ENCODE peak calls at places on chromosome 5, in five cellular contexts. N is transverse colon, I is uterus, B is right lobe of liver, R is NB4. P is an unnamed sample.

GRCh38 chr5:56640763-56641406 is 174.5 kb upstream of the MAP3K1 start:
- DNase-seq in N (peak; percentile 56), I (no peak), B (peak; percentile 33), R (peak; percentile 68), P (peak; percentile 14)

GRCh38 chr5:78345485-78345884 is 14.9 kb upstream of the SCAMP1 start:
- DNase-seq in N (no peak), I (no peak), B (no peak), R (no peak), P (no peak)

GRCh38 chr5:24788829-24789509 is 144.2 kb upstream of the CDH10 start:
- DNase-seq in N (no peak), I (no peak), B (no peak), R (no peak), P (no peak)

GRCh38 chr5:74232281-74232680 is 408.2 kb downstream of the ENC1 start:
- DNase-seq in N (no peak), I (no peak), B (no peak), R (no peak), P (no peak)

GRCh38 chr5:96919754-96920197 is 16.1 kb upstream of the LNPEP start:
- DNase-seq in N (no peak), I (no peak), B (no peak), R (no peak), P (no peak)

GRCh38 chr5:137283801-137284200 is 215.3 kb downstream of the SPOCK1 start:
- DNase-seq in N (no peak), I (no peak), B (no peak), R (no peak), P (no peak)

GRCh38 chr5:159047081-159047480 is 52.6 kb downstream of the EBF1 start:
- DNase-seq in N (no peak), I (no peak), B (no peak), R (no peak), P (no peak)

GRCh38 chr5:132257131-132258101 is at the start of gene PDLIM4:
- DNase-seq in N (peak; percentile 25), I (peak; percentile 78), B (no peak), R (no peak), P (peak; percentile 5)

GRCh38 chr5:146007270-146007669 is 70.9 kb downstream of the SH3RF2 start:
- DNase-seq in N (no peak), I (no peak), B (no peak), R (peak; percentile 60), P (peak; percentile 30)

GRCh38 chr5:65203746-65204145 is 278.0 kb downstream of the ADAMTS6 start:
- DNase-seq in N (no peak), I (no peak), B (no peak), R (no peak), P (no peak)

GRCh38 chr5:180519098-180519497 is 24.9 kb downstream of the CNOT6 start:
- DNase-seq in N (no peak), I (no peak), B (no peak), R (peak; percentile 87), P (no peak)

GRCh38 chr5:11540112-11540511 is 364.1 kb downstream of the CTNND2 start:
- DNase-seq in N (no peak), I (no peak), B (no peak), R (no peak), P (no peak)

GRCh38 chr5:137902389-137903133 is 13.3 kb downstream of the PKD2L2 start:
- DNase-seq in N (no peak), I (no peak), B (no peak), R (no peak), P (no peak)

GRCh38 chr5:1909346-1909985 is 26.7 kb upstream of the IRX4 start:
- DNase-seq in N (peak; percentile 5), I (no peak), B (no peak), R (no peak), P (no peak)

DNA sequence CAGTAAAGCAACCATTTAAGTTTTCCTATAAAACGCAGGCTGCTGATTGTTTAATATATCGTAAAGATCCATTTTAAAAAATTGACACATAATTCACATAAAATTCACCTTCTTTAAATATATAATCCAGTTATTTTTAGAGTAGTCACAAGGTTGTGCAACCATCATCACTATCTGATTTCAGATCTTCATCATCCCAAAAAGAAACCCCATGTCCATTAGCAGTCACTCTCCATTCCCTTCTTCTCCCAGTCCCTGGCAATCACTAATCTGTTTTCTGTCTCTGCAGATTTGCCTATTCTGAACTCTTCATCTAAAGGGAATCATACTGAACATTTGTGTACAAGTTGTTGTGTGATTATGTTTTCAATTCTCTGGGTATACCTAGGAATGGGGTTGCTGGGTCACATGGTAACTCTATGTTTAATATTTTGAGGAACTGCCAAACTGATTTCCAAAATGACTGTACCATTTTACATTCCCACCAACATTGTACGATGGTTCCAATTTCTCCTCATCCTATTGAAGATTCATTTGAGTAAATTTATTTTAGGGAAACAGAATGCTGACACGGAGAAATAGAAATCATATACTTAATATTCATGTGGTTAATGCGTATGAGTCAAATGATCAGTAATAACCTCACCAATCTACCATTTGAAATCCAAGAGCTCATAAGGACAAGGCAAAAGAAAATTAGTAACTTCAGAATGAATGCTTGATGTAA is 57.8 kb upstream of the PLPP1 start:
- DNase-seq in N (no peak), I (no peak), B (no peak), R (no peak), P (no peak)
- TF ChIP-seq POLR2A in N (no peak), I (no peak), B (no peak), R (no peak), P (no peak)

DNA sequence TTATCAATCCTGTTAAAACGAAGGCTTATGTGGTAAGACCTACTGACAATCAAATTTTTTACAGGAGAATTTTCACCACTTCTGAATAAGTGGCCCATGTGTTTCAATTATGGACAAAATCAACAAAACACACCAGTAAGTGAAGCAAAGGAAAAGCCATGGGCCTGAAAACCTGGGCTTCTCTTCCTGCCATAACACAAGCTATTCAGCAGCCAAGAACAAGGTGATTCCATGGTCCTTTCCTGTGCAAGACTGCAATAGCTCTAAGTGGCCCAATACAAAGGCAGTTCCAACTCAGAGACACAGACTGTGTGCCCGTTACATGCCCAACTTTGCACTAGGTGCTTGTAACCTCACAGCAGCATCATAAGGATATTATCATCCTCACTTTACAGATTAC is 168.5 kb downstream of the EPB41L4A start:
- DNase-seq in N (no peak), I (no peak), B (no peak), R (no peak), P (no peak)
- TF ChIP-seq POLR2A in N (no peak), I (no peak), B (no peak), R (no peak), P (no peak)

DNA sequence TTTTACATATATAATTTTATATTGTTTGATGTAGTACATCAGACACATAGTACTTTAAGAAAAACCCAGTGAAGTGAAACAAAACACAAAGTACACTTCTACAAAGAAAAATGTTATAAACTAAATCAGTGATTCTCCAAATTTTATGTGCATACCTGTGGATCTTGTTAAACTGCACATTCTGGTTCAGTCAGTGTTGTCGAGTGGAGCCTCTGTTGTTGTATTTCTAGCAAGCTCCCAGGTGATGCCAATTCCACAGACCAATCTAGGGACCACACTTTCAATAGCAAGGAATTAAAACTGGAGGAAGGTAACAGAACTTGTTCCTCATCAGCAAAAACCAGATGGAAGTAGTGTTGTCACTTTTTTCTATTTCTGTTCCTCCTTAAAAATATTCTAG is 183.8 kb upstream of the CD180 start:
- DNase-seq in N (no peak), I (no peak), B (no peak), R (no peak), P (no peak)
- TF ChIP-seq POLR2A in N (no peak), I (no peak), B (no peak), R (no peak), P (no peak)

GRCh38 chr5:82346376-82347212 is 68.4 kb upstream of the RPS23 start:
- DNase-seq in N (no peak), I (no peak), B (no peak), R (no peak), P (no peak)

GRCh38 chr5:82345108-82345507 is 67.0 kb upstream of the RPS23 start:
- DNase-seq in N (no peak), I (no peak), B (no peak), R (no peak), P (no peak)

GRCh38 chr5:82349651-82350050 is 71.5 kb upstream of the RPS23 start:
- DNase-seq in N (peak; percentile 12), I (no peak), B (no peak), R (peak; percentile 49), P (no peak)

GRCh38 chr5:82348749-82349148 is 70.6 kb upstream of the RPS23 start:
- DNase-seq in N (no peak), I (no peak), B (no peak), R (no peak), P (no peak)

DNA sequence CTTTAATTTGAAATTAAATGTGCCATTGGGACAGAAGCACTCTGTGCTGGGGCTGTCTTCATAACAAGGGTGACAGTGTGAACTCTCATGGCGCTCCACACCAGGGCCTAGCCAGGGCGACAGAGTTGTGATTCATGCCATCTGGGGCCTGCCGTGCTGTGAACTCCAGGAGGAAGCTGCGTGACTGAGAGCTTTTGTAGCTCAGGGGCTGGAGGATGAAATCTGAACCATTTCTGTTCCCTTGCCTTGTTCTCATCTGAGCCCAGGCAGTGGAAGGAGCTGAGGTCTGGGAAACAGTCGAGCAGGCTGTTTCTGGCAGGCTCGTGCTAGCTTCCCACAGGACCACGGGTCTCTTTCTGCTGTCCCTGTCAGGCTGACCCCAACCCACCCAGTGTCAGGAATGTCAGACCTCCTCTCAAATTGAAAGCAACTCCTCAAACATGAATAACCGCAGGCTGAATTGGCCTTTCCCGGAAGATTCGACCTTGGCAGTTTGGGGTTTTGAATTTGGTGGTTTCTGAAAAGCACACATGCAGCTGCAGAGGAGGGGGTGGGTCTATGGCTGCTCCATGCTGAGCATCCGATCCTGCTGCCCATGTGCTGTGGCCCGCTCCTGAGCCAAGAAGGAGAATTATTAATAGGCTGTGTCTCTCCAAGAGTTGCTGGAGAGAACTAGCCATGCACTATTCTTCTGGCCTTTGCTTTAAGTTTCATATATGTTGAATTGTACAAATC is 69.2 kb upstream of the RPS23 start:
- DNase-seq in N (no peak), I (no peak), B (no peak), R (no peak), P (peak; percentile 71)
- TF ChIP-seq POLR2A in N (no peak), I (no peak), B (no peak), R (no peak), P (no peak)

GRCh38 chr5:75236322-75237316 is at the start of gene ANKRD31:
- DNase-seq in N (peak; percentile 91), I (peak; percentile 80), B (peak; percentile 91), R (peak; percentile 85), P (peak; percentile 90)
- TF ChIP-seq POLR2A in N (peak; percentile 38), I (peak; percentile 54), B (peak; percentile 76), R (peak; percentile 71), P (peak; percentile 59)

GRCh38 chr5:69234457-69235268 is at the start of gene CDK7:
- DNase-seq in N (peak; percentile 95), I (peak; percentile 90), B (peak; percentile 95), R (peak; percentile 92), P (peak; percentile 96)
- TF ChIP-seq POLR2A in N (peak; percentile 79), I (peak; percentile 33), B (peak; percentile 52), R (peak; percentile 78), P (peak; percentile 89)